ENCODE peak calls at places on chromosomes 5 and 9, in four cellular contexts. N is neural crest cell, D is right atrium auricular region, E is colonic mucosa. T is an unnamed sample.

GRCh38 chr5:30040483-30041116 is 1152.9 kb upstream of the CDH6 start:
- DNase-seq in N (peak), D (no peak), E (peak), T (no peak)

GRCh38 chr9:16192403-16193017 is 639.7 kb downstream of the CCDC171 start:
- DNase-seq in E (no peak), D (no peak), N (no peak), T (no peak)

GRCh38 chr5:152505442-152506042 is 100.5 kb upstream of the NMUR2 start:
- DNase-seq in N (peak), D (no peak), E (peak), T (no peak)

GRCh38 chr9:128723866-128724743 is at the start of gene ZDHHC12:
- DNase-seq in D (peak), E (peak), N (peak), T (peak)

GRCh38 chr9:69279084-69279729 is 45.8 kb upstream of the ENTREP1 start:
- DNase-seq in D (no peak), E (no peak), N (no peak), T (no peak)

GRCh38 chr5:58094031-58094430 is 365.9 kb downstream of the PLK2 start:
- DNase-seq in E (no peak), D (no peak), N (no peak), T (no peak)

GRCh38 chr5:172766287-172767104 is 4.5 kb downstream of the DUSP1 start:
- DNase-seq in D (peak), N (no peak), E (no peak), T (peak)

GRCh38 chr5:140881889-140882590 is at the start of gene PCDHA13:
- DNase-seq in N (no peak), D (no peak), E (no peak), T (no peak)

GRCh38 chr9:91207889-91208651 is 153.6 kb downstream of the AUH start:
- DNase-seq in D (no peak), N (no peak), E (no peak), T (no peak)

GRCh38 chr9:129355641-129356040 is 177.6 kb upstream of the IER5L start:
- DNase-seq in D (no peak), E (no peak), N (no peak), T (no peak)

GRCh38 chr9:119556129-119556875 is 187.1 kb upstream of the BRINP1 start:
- DNase-seq in E (peak), N (peak), D (peak), T (peak)

GRCh38 chr5:35248843-35249780 is 18.8 kb upstream of the PRLR start:
- DNase-seq in E (no peak), D (no peak), N (no peak), T (no peak)

GRCh38 chr9:71816782-71817549 is 48.7 kb upstream of the CEMIP2 start:
- DNase-seq in D (no peak), N (no peak), E (no peak), T (no peak)

GRCh38 chr5:110086658-110087388 is 397.1 kb downstream of the MAN2A1 start:
- DNase-seq in N (no peak), D (no peak), E (no peak), T (no peak)

GRCh38 chr5:175796536-175797499 is 74.6 kb upstream of the CPLX2 start:
- DNase-seq in E (peak), N (peak), D (no peak), T (peak)

GRCh38 chr5:32193591-32193990 is 19.5 kb upstream of the GOLPH3 start:
- DNase-seq in N (no peak), D (peak), E (peak), T (no peak)

GRCh38 chr5:18114161-18114802 is 480.0 kb downstream of the TAF11L14 start:
- DNase-seq in E (no peak), D (no peak), N (no peak), T (no peak)

GRCh38 chr9:85605905-85606304 is 135.8 kb downstream of the AGTPBP1 start:
- DNase-seq in E (no peak), N (no peak), D (no peak), T (no peak)

GRCh38 chr9:35910613-35911488 is 1.6 kb downstream of the SPAAR start:
- DNase-seq in E (peak), N (no peak), D (no peak), T (no peak)

GRCh38 chr5:78661691-78662090 is 13.1 kb upstream of the LHFPL2 start:
- DNase-seq in D (no peak), N (no peak), E (no peak), T (no peak)

GRCh38 chr5:133337795-133338445 is 274.4 kb downstream of the FSTL4 start:
- DNase-seq in D (no peak), N (no peak), E (no peak), T (no peak)

GRCh38 chr5:12615141-12615820 is 711.0 kb upstream of the CTNND2 start:
- DNase-seq in E (no peak), N (no peak), D (no peak), T (no peak)

GRCh38 chr5:155929081-155929480 is 397.9 kb upstream of the SGCD start:
- DNase-seq in E (no peak), D (no peak), N (no peak), T (no peak)

GRCh38 chr9:99430301-99430700 is 208.2 kb downstream of the SEC61B start:
- DNase-seq in E (no peak), D (no peak), N (no peak), T (no peak)
- TF ChIP-seq CTCF in E (no peak), D (no peak), N (no peak), T (no peak)

GRCh38 chr9:23088932-23089364 is 642.3 kb downstream of the DMRTA1 start:
- DNase-seq in D (no peak), N (peak), E (no peak), T (no peak)
- TF ChIP-seq CTCF in D (no peak), N (peak), E (no peak), T (no peak)

GRCh38 chr9:21883642-21884041 is 81.2 kb downstream of the MTAP start:
- DNase-seq in D (no peak), N (no peak), E (no peak), T (no peak)
- TF ChIP-seq CTCF in D (no peak), N (no peak), E (no peak), T (no peak)

DNA sequence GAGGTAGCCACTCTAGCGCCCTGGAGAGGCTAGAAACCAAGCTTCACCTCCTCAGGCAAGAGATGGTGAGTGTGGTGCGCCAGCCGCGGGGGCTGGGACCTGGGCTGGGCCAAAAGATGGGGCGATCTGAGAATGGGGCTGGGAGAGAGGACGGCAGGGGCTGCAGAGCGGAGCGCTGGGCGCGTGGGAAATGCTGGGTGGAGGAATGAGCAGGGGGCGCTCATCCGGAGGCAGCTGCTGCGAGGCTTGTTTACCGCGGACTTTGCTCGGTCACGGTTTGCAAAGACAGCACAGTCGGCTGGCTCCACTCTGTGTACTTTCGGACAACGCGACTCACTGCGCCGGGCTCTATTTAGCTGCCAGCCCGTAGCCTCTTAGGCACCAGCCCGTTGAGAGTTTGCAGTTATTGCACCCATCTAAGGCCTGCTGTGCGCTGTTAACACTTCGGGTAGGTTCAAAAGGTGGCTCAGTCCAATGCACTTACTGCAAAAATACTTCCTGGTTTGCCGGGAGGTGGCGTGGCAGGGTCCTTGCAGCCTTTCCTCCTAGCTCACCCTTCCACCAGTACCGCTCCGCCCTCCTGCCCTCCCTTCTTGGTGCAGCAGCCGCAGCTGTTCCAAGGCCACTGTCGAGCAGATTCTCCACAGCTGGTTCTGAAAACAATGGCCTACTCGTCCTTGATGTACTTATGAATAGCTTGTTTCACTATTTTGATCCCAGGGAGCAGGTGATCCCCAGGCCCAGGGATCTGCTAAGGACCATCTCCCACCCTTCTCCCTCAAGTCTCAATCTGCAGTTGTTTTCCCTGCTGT is 1.3 kb downstream of the LURAP1L start:
- DNase-seq in E (peak), D (peak), N (peak), T (peak)
- TF ChIP-seq CTCF in E (no peak), D (peak), N (peak), T (peak)

GRCh38 chr5:177112589-177113220 is 20.9 kb upstream of the NSD1 start:
- DNase-seq in E (no peak), N (no peak), D (no peak), T (no peak)

GRCh38 chr5:177113566-177114424 is 19.8 kb upstream of the NSD1 start:
- DNase-seq in D (peak), N (peak), E (peak), T (peak)

GRCh38 chr5:177109810-177110209 is 23.1 kb downstream of the FGFR4 start:
- DNase-seq in N (no peak), E (no peak), D (no peak), T (no peak)

GRCh38 chr5:177107159-177107558 is 20.4 kb downstream of the FGFR4 start:
- DNase-seq in E (no peak), D (no peak), N (no peak), T (no peak)

DNA sequence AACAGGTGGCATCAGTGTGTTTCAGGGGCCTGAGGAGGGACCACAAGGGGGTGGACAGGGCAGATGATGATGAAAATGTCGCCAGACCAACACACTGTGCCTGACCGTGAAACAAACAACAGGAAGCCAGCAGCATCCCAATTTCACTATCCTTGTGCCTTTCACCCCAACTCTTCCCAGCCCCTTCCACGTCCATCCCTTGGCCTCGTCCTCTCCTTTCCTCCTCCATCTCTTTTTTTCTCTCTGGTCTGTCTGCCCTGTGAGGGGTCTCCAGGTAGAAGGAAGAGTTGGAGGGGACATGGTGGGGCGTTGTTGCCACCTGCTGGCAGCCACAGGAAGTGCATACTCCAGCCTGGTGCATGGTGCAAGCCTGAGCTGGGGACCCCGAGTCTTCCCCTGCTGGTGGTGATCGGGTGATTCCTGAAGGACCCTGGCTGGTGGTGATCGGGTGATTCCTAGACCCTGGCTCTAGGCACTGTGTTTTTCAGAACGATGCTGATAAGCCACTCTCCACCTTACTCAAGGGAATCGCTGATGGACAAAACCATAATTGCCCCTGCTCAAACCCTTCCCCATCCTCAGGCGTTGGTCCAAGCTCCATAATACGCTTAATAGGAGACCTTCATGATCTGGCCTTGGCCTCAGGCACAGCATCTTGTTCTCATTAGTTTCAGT is 21.7 kb upstream of the NSD1 start:
- DNase-seq in N (peak), D (no peak), E (peak), T (no peak)
- TF ChIP-seq CTCF in N (peak), D (peak), E (peak), T (peak)

GRCh38 chr9:133347985-133348762 is at the start of the genes MED22 and RPL7A:
- DNase-seq in N (peak), E (peak), D (peak), T (peak)
- TF ChIP-seq CTCF in N (no peak), E (no peak), D (no peak), T (no peak)

GRCh38 chr9:17219261-17219660 is 84.4 kb downstream of the CNTLN start:
- DNase-seq in N (no peak), D (no peak), E (no peak), T (no peak)
- TF ChIP-seq CTCF in N (peak), D (peak), E (no peak), T (peak)

DNA sequence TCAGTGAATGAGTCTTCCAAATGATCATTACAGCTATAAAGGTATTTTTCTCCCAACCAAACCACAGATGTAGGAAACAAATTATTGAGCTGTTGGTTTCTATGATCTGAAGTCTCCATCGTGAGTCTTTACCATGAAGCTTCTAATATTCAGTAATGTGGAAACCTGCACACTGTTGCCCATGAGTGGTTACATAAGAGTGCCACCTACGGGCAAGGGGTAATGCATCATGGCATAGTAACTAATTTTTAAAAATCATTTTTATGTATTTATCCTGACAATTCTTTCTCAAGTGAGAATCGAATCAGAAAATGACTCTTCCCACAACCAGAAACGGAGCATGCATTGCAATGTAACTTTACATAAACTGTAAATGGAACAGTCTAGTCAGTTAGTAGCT is 282.5 kb upstream of the SMARCA2 start:
- DNase-seq in D (no peak), E (no peak), N (no peak), T (no peak)
- TF ChIP-seq CTCF in D (peak), E (no peak), N (no peak), T (no peak)

GRCh38 chr9:38067611-38067891 is 1.5 kb downstream of the SHB start:
- DNase-seq in E (no peak), D (no peak), N (no peak), T (no peak)

GRCh38 chr9:38068616-38068865 is 486 bp downstream of the SHB start:
- DNase-seq in E (peak), N (peak), D (no peak), T (no peak)

GRCh38 chr9:38066907-38067610 is 2.0 kb downstream of the SHB start:
- DNase-seq in D (no peak), E (peak), N (no peak), T (no peak)

GRCh38 chr9:38067892-38068615 is 973 bp downstream of the SHB start:
- DNase-seq in D (no peak), E (no peak), N (peak), T (no peak)

DNA sequence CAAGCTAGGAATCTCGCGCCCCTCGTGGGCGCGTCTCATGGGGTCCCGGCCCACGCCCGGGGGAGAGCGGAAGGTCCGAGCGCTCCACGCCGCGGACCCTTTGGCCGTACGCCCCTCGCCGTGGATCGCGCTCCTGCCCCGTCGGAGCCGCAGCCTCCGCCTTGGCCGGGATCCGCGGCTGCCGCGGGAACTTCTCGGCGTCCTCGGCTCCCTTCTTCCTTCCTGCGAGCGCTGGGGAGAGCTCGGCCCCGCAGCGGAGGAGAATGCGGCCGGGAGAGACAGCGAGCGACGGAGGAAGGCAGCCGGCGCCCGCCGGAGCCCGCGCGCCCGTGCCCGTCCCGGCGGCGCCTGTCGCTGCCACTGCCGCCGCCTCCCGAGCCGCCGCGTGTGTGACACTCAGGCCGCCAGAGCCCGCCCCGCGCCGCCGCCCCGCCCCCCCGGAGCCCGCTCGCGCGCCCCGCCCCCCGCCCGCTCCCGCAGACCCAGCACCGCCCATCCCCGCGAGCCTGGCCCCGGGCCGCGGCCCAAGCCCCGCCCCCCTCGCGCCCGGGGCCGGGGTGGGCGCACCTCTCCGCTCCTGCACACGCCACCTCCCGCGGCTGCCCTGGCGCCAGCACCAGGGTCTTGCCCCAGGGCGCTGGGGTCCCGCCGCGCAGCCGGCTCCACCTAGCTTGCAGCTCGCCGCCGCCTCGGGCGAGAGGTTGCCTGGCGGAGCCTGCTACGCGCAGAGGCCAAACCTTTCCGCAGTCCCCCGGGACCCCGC is at the start of gene SHB:
- DNase-seq in E (peak), N (peak), D (peak), T (peak)
- TF ChIP-seq CTCF in E (no peak), N (peak), D (peak), T (no peak)

GRCh38 chr5:10317825-10318682 is 10.4 kb upstream of the CMBL start:
- DNase-seq in E (no peak), D (no peak), N (no peak), T (no peak)

GRCh38 chr5:10321882-10322281 is 14.2 kb upstream of the CMBL start:
- DNase-seq in D (no peak), E (no peak), N (no peak), T (no peak)

GRCh38 chr5:10315824-10316509 is 8.3 kb upstream of the CMBL start:
- DNase-seq in E (no peak), D (no peak), N (no peak), T (no peak)

GRCh38 chr5:10320793-10321192 is 13.1 kb upstream of the CMBL start:
- DNase-seq in D (no peak), E (no peak), N (no peak), T (no peak)

GRCh38 chr5:10319202-10319851 is 11.6 kb upstream of the CMBL start:
- DNase-seq in D (no peak), E (no peak), N (no peak), T (no peak)
- TF ChIP-seq CTCF in D (peak), E (no peak), N (no peak), T (peak)

T was measured in osteocyte.